ENCODE peak calls at places on chromosomes 7 and 10, in six cellular contexts. C is GM12878, K is A549, U is IMR-90, F is SK-N-SH, A is HCT116. E is an unnamed sample. For H3K9me3, the result is how much of the 10 kb centered on the place peaks cover.

GRCh38 chr7:157693071-157693520 is 356.3 kb downstream of the DNAJB6 start:
- DNase-seq in U (no peak), F (peak), K (no peak), C (no peak), A (no peak), E (no peak)

GRCh38 chr10:31520982-31521381 is 202.0 kb downstream of the ZEB1 start:
- DNase-seq in K (no peak), C (no peak), U (no peak), F (no peak), A (no peak), E (no peak)

GRCh38 chr10:50936335-50936734 is 50.9 kb upstream of the A1CF start:
- DNase-seq in F (no peak), C (no peak), U (no peak), A (no peak), K (no peak), E (no peak)

GRCh38 chr10:70779088-70779487 is 6.1 kb downstream of the TBATA start:
- DNase-seq in A (no peak), U (no peak), C (no peak), F (peak), K (no peak), E (no peak)

GRCh38 chr10:36172574-36172973 is 530.5 kb upstream of the FZD8 start:
- DNase-seq in A (no peak), U (peak), F (no peak), K (no peak), C (no peak), E (no peak)

GRCh38 chr7:107318523-107319160 is 149.8 kb downstream of the HBP1 start:
- DNase-seq in A (no peak), F (no peak), C (no peak), K (no peak), U (peak), E (no peak)

GRCh38 chr7:118312051-118312450 is 87.5 kb downstream of the ANKRD7 start:
- DNase-seq in U (no peak), K (no peak), A (no peak), F (no peak), C (peak), E (no peak)

GRCh38 chr7:78226059-78226658 is 427.6 kb downstream of the PHTF2 start:
- DNase-seq in F (peak), A (peak), K (peak), C (no peak), U (peak), E (peak)

GRCh38 chr7:75614390-75614789 is 122.3 kb downstream of the SPDYE5 start:
- DNase-seq in U (no peak), F (no peak), K (no peak), A (no peak), C (no peak), E (no peak)

GRCh38 chr7:10974717-10975032 is 1.0 kb downstream of the PHF14 start:
- DNase-seq in A (no peak), K (peak), C (no peak), F (no peak), U (no peak), E (no peak)

GRCh38 chr7:2164646-2165045 is 68.1 kb downstream of the MAD1L1 start:
- DNase-seq in K (no peak), U (no peak), C (no peak), F (peak), A (no peak), E (no peak)

GRCh38 chr7:50595538-50596102 is 30.4 kb upstream of the DDC start:
- DNase-seq in F (peak), C (no peak), U (peak), A (peak), K (no peak), E (no peak)

GRCh38 chr7:74226633-74227032 is 16.8 kb downstream of the LAT2 start:
- DNase-seq in K (no peak), C (no peak), F (no peak), U (no peak), A (no peak), E (no peak)

GRCh38 chr7:133748443-133749407 is 378.4 kb upstream of the LRGUK start:
- DNase-seq in K (no peak), A (no peak), C (no peak), U (no peak), F (peak), E (no peak)

GRCh38 chr7:137492889-137493288 is 149.4 kb upstream of the PTN start:
- DNase-seq in C (no peak), U (no peak), A (no peak), F (no peak), K (no peak), E (no peak)

GRCh38 chr10:14483417-14483816 is 152.7 kb upstream of the FRMD4A start:
- DNase-seq in F (no peak), U (no peak), K (no peak), A (no peak), C (no peak), E (no peak)

GRCh38 chr10:126867567-126868365 is 37.5 kb upstream of the DOCK1 start:
- DNase-seq in U (peak), A (no peak), F (no peak), K (no peak), C (no peak), E (no peak)

GRCh38 chr10:45425628-45426563 is 51.9 kb downstream of the ALOX5 start:
- DNase-seq in C (no peak), U (no peak), A (peak), F (no peak), K (peak), E (no peak)

GRCh38 chr10:128277267-128277666 is 151.0 kb upstream of the MKI67 start:
- DNase-seq in C (no peak), U (no peak), K (no peak), A (no peak), F (no peak), E (no peak)

GRCh38 chr10:60429084-60429849 is 39.6 kb upstream of the ANK3 start:
- DNase-seq in C (no peak), K (no peak), U (peak), F (no peak), A (no peak), E (no peak)

GRCh38 chr7:82697897-82698296 is 254.3 kb upstream of the CACNA2D1 start:
- DNase-seq in K (no peak), C (no peak), A (no peak), U (peak), F (no peak), E (no peak)

GRCh38 chr7:73833251-73833919 is 2.6 kb downstream of the CLDN4 start:
- DNase-seq in A (no peak), F (no peak), K (no peak), C (no peak), U (no peak), E (no peak)

GRCh38 chr7:40717242-40717641 is 582.4 kb downstream of the SUGCT start:
- DNase-seq in C (no peak), F (peak), A (peak), K (peak), U (peak), E (peak)

GRCh38 chr7:23418046-23418445 is 52.2 kb downstream of the IGF2BP3 start:
- DNase-seq in F (no peak), K (no peak), A (no peak), C (no peak), U (peak), E (no peak)

GRCh38 chr10:29084908-29085307 is 204.0 kb upstream of the LYZL1 start:
- DNase-seq in U (no peak), F (no peak), C (no peak), K (no peak), A (no peak), E (no peak)

DNA sequence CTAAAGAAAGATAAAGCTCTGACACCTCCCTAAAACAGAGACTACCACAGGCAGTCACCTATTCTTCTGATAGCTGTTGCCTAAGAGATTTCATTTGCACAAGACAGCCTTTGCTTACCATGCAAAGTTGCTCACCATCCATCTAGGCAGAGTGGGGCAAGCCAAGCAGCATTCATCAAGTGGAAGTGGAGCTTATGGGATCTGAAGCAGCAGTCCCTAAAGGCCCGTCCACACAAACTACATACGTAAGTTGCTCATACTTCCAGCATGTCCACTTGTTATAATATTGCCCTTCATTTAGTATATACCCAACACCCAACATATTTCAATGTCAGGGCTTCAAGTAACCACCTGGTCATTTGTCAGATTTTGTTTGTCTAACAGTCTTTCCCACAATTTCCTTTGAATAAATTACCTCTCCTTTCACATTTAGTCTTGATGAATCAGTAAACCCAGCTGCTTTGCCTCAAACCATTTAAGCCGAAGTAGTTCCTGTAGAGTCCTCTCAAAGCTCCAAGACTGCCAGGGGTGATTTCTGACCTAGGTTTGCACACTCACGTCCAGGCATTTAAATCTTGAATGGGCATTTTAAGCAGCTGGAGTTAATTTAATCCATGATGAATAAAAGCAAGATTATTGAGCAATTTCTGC is 67.9 kb downstream of the ATAD1 start:
- DNase-seq in K (no peak), A (no peak), U (peak), F (no peak), C (no peak), E (no peak)
- TF ChIP-seq RAD21 in K (no peak), A (no peak), U (no peak), F (no peak), C (no peak), E (no peak)

DNA sequence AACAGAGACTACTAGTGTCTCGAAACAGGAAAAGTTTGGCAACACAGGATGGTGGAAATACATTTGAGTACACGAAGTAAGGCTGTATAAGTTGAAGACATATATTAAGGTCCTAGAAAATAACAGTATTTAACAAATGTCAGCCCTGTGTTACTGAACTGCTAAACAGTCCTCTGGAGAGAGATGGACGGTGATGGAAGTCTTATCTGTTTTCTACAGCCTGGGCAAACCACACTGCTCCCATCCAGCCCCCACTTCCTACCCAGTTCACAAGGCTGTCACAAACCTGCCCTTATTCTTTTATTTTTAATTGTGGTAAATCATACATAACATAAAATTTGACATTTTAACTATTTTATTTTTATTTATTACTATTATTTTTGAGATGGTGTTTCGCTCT is 179.1 kb downstream of the DNAJC1 start:
- DNase-seq in K (no peak), C (no peak), U (no peak), F (no peak), A (no peak), E (no peak)
- H3K9me3 ChIP-seq in K (under half), C (under half), U (under half), F (under half), A (under half), E (under half)

GRCh38 chr10:44380829-44381600 is 3.9 kb downstream of the CXCL12 start:
- DNase-seq in K (no peak), U (no peak), C (no peak), F (peak), A (no peak), E (no peak)
- TF ChIP-seq RAD21 in K (no peak), U (no peak), C (no peak), F (no peak), A (no peak), E (no peak)

GRCh38 chr7:144144426-144144825 is 21.4 kb downstream of the OR2A14 start:
- DNase-seq in A (no peak), U (no peak), F (no peak), C (no peak), K (no peak), E (no peak)

GRCh38 chr7:144148224-144148827 is 25.4 kb downstream of the OR2A14 start:
- DNase-seq in K (no peak), A (no peak), C (no peak), U (no peak), F (no peak), E (no peak)
- H3K9me3 ChIP-seq in K (under half), A (under half), C (under half), U (under half), F (under half), E (under half)

GRCh38 chr10:79333513-79333912 is 13.8 kb upstream of the PPIF start:
- DNase-seq in K (no peak), A (no peak), C (no peak), F (no peak), U (peak), E (no peak)
- TF ChIP-seq RAD21 in K (no peak), A (no peak), C (no peak), F (no peak), U (no peak), E (no peak)

DNA sequence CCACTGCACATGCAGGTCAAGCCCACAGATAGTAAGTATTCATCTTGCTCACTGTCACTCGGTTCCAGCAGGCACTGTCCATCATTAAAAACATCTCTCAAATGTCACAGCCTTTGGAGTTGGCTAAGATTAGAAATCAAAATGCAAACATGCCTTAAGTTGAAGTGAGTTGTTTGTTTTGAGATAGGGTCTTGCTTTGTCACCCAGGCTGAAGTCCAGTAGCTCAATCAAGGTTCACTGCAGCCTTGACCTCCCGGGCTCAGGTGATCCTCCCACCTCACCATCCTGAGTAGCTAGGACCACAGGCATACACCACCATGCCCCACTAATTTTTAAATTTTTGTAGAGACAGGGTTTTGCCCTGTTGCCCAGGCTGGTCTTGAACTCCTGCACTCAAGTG is 98.1 kb downstream of the EBF3 start:
- DNase-seq in A (no peak), U (no peak), K (no peak), F (no peak), C (no peak), E (no peak)
- H3K9me3 ChIP-seq in A (under half), U (under half), K (under half), F (under half), C (under half), E (under half)

DNA sequence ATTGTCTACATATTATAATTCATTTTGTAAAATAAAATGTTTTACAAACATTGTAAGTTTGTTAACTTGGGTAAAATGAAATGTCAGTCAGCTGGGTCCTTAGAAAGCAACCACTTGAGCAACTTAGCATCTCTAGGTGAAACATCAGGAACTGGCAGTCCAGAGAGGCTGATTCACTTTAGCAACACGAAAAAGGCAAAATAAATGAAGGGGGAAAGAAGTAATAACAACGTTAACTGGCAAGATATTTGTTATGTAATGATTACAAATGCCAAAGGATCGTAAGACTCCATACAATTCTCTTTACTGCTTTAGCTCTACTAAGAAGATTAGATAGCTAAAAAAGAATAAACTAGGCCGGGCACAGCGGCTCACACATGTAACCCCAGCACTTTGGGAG is 5.0 kb downstream of the PDZD8 start:
- DNase-seq in F (no peak), K (no peak), U (peak), A (no peak), C (no peak), E (no peak)
- TF ChIP-seq RAD21 in F (no peak), K (no peak), U (no peak), A (no peak), C (no peak), E (no peak)